ENCODE peak calls at places on chromosomes 12 and 14, in six cellular contexts. K, C, X, I, D and F are unnamed samples.
A peak's percentile ranks its signal among the peaks of the same experiment; 100 is the strongest.

GRCh38 chr12:116376354-116377193 is 99.1 kb upstream of the MED13L start:
- DNase-seq in K (no peak), C (no peak), D (peak; percentile 61), I (no peak), X (peak; percentile 95), F (no peak)

GRCh38 chr12:58922849-58923248 is 2.5 kb upstream of the LRIG3 start:
- DNase-seq in X (peak; percentile 15), D (peak; percentile 80), C (no peak), K (no peak), I (no peak), F (no peak)

GRCh38 chr12:57726884-57727757 is 11.4 kb downstream of the AGAP2 start:
- DNase-seq in X (no peak), I (peak; percentile 47), C (peak; percentile 64), K (peak; percentile 59), D (peak; percentile 52), F (no peak)

GRCh38 chr12:45669762-45670161 is 59.7 kb upstream of the ARID2 start:
- DNase-seq in D (no peak), C (no peak), K (no peak), I (no peak), X (no peak), F (no peak)

GRCh38 chr14:90696728-90697127 is 119.5 kb downstream of the TTC7B start:
- DNase-seq in K (no peak), D (no peak), I (no peak), X (no peak), C (no peak), F (no peak)

GRCh38 chr14:55847766-55848165 is 267.8 kb downstream of the KTN1 start:
- DNase-seq in I (no peak), X (no peak), D (peak; percentile 38), C (no peak), K (no peak), F (no peak)

GRCh38 chr12:131075611-131076010 is 121.9 kb downstream of the ADGRD1 start:
- DNase-seq in K (peak; percentile 10), X (no peak), C (no peak), I (no peak), D (no peak), F (no peak)

GRCh38 chr12:65229441-65229840 is 49.0 kb upstream of the MSRB3 start:
- DNase-seq in I (no peak), C (no peak), X (no peak), K (no peak), D (peak; percentile 77), F (no peak)

GRCh38 chr12:47753021-47754001 is 5.4 kb downstream of the RAPGEF3 start:
- DNase-seq in I (peak; percentile 53), K (peak; percentile 88), D (no peak), C (no peak), X (no peak), F (no peak)

GRCh38 chr12:24952389-24952788 is 3.5 kb upstream of the BCAT1 start:
- DNase-seq in X (no peak), I (no peak), C (no peak), D (no peak), K (no peak), F (no peak)

GRCh38 chr12:124925117-124925516 is 10.7 kb upstream of the UBC start:
- DNase-seq in K (no peak), C (no peak), X (no peak), D (no peak), I (no peak), F (no peak)

GRCh38 chr14:52862652-52863338 is 71.4 kb upstream of the GNPNAT1 start:
- DNase-seq in D (peak; percentile 88), C (no peak), K (no peak), I (no peak), X (no peak), F (no peak)

GRCh38 chr12:107474639-107475539 is 210.7 kb upstream of the PWP1 start:
- DNase-seq in K (no peak), D (no peak), C (no peak), X (no peak), I (no peak), F (no peak)

GRCh38 chr12:65584041-65584440 is 240.2 kb upstream of the HMGA2 start:
- DNase-seq in K (no peak), I (no peak), D (no peak), C (no peak), X (no peak), F (no peak)

GRCh38 chr12:131795064-131795463 is 33.1 kb upstream of the MMP17 start:
- DNase-seq in K (no peak), I (no peak), C (no peak), D (no peak), X (no peak), F (no peak)

GRCh38 chr12:45273717-45274271 is 57.9 kb downstream of the ANO6 start:
- DNase-seq in X (peak; percentile 91), D (peak; percentile 89), C (peak; percentile 61), K (no peak), I (no peak), F (no peak)

GRCh38 chr14:47186491-47186890 is 488.9 kb downstream of the MDGA2 start:
- DNase-seq in X (no peak), D (no peak), K (no peak), C (no peak), I (no peak), F (no peak)

GRCh38 chr14:24978862-24979724 is 70.9 kb downstream of the STXBP6 start:
- DNase-seq in K (no peak), I (no peak), D (no peak), X (no peak), C (no peak), F (no peak)

GRCh38 chr12:78802593-78802992 is 62.0 kb upstream of the SYT1 start:
- DNase-seq in I (no peak), K (no peak), D (peak; percentile 80), X (peak; percentile 62), C (no peak), F (no peak)

GRCh38 chr14:53646925-53647324 is 309.7 kb downstream of the BMP4 start:
- DNase-seq in I (no peak), C (no peak), X (no peak), D (no peak), K (no peak), F (no peak)

GRCh38 chr12:67069451-67070306 is 199.5 kb upstream of the CAND1 start:
- DNase-seq in X (peak; percentile 52), D (no peak), C (no peak), K (peak; percentile 28), I (peak; percentile 74), F (peak; percentile 67)

GRCh38 chr12:15152864-15153263 is 68.4 kb downstream of the RERG start:
- DNase-seq in I (no peak), C (no peak), D (peak; percentile 83), X (peak; percentile 48), K (no peak), F (no peak)

GRCh38 chr14:39265741-39266588 is 32.2 kb downstream of the MIA2 start:
- DNase-seq in I (no peak), D (peak; percentile 43), X (no peak), K (peak; percentile 58), C (no peak), F (no peak)

GRCh38 chr12:51482808-51483532 is 58.3 kb downstream of the SLC4A8 start:
- DNase-seq in C (no peak), I (no peak), K (no peak), X (no peak), D (peak; percentile 1), F (no peak)

GRCh38 chr12:120475643-120476042 is 6.1 kb upstream of the SRSF9 start:
- DNase-seq in K (no peak), C (no peak), D (no peak), I (no peak), X (no peak), F (no peak)

GRCh38 chr14:54362089-54362504 is 34.7 kb upstream of the CDKN3 start:
- DNase-seq in X (no peak), C (no peak), I (peak; percentile 34), K (no peak), D (no peak), F (no peak)

GRCh38 chr12:62860501-62861156 is 74.3 kb downstream of the PPM1H start:
- DNase-seq in X (no peak), K (no peak), C (no peak), D (peak; percentile 26), I (no peak), F (no peak)

GRCh38 chr12:65699251-65699650 is 125.0 kb upstream of the HMGA2 start:
- DNase-seq in C (no peak), I (no peak), X (peak; percentile 39), K (no peak), D (peak; percentile 76), F (no peak)

GRCh38 chr14:31253746-31254471 is 46.3 kb upstream of the HECTD1 start:
- DNase-seq in C (no peak), K (no peak), X (no peak), I (no peak), D (no peak), F (no peak)

GRCh38 chr12:94643585-94643984 is 6.8 kb downstream of the TMCC3 start:
- DNase-seq in I (no peak), X (no peak), D (no peak), C (peak; percentile 53), K (no peak), F (no peak)
- TF ChIP-seq CTCF in I (no peak), X (no peak), D (no peak), C (no peak), K (no peak), F (no peak)

DNA sequence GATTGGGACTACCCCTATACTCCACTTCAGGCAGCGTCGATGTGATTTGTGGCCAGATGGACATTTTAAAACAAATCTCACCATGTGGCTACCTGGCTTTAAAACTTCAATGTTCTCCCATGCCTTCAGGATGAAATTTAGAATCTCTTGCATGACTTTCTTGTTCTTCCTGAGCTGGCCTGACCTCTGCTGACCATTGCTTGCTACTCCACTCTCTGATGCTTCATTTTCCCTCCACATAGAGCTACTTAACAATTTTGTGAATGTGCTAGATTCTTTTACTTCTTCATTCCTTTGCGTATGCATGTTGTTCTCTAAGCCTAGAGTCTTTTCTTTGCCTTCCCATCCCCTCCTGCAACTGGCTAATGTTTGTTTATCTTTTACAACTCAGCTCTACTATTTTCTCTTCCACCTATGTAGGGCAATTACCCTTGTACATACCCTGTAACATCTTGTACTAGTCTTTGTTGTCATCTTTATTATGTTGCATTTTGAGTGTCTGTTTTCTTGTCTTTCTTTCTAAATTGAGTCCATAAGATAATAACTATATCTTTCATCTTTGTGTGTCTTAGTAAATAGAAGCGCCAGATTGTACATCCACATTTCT is 41.2 kb downstream of the YLPM1 start:
- DNase-seq in I (no peak), X (peak; percentile 50), D (peak; percentile 73), K (no peak), C (peak; percentile 36), F (no peak)
- TF ChIP-seq CTCF in I (no peak), X (peak; percentile 44), D (peak; percentile 81), K (peak; percentile 67), C (peak; percentile 59), F (no peak)

GRCh38 chr12:13044002-13044858 is at the start of gene FAM234B:
- DNase-seq in K (peak; percentile 83), C (peak; percentile 63), D (peak; percentile 52), X (peak; percentile 74), I (peak; percentile 84), F (peak; percentile 79)
- TF ChIP-seq CTCF in K (peak; percentile 32), C (no peak), D (peak; percentile 2), X (peak; percentile 28), I (no peak), F (no peak)

DNA sequence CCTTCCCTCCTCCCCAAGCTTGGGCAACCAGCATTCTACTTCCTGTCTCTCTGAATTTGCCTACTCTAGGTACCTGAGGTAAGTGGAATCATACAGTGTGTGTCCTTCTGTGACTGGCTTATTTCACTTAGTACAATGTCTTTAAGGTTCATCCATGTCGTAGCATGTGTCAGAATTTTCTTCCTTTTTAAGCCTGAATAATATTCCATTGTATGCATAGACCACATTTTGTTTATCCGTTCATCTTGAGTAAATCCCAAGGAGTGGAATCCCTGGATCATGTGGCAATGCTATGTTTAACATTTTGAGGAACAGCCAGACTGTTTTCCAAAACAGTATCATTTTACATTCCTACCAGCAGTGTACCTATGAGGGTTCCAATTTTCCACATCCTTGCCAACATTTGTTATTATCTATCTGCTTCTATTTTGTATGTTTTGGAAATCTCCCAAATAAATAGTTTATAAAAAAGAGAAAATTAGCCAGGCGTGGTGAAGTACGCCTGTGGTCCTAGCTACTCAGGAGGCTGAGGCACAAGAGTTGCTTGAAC is 12.4 kb downstream of the HSP90AA1 start:
- DNase-seq in C (no peak), I (no peak), K (no peak), X (no peak), D (no peak), F (no peak)
- TF ChIP-seq CTCF in C (no peak), I (no peak), K (no peak), X (no peak), D (no peak), F (no peak)